ENCODE peak calls at places on chromosomes 4 and X, in nine cellular contexts. L is fibroblast of pulmonary artery, B is AML-193, J is Peyer's patch, K is right lobe of liver, Y is GM06990, M is heart left ventricle, W is ovary, T is RKO. R is an unnamed sample.

GRCh38 chr4:147044241-147044640 is 98.6 kb upstream of the TTC29 start:
- DNase-seq in Y (no peak), M (no peak), W (no peak), K (no peak), L (no peak), J (no peak), B (no peak), T (no peak), R (no peak)

GRCh38 chrX:39730671-39731389 is 366.9 kb downstream of the BCOR start:
- DNase-seq in B (peak; percentile 21), T (no peak), J (peak; percentile 38), L (peak; percentile 83), W (peak; percentile 72), K (peak; percentile 65), Y (peak; percentile 19), M (peak; percentile 72), R (peak; percentile 52)

GRCh38 chr4:8504279-8505007 is 63.9 kb downstream of the TRMT44 start:
- DNase-seq in Y (no peak), J (no peak), B (no peak), L (no peak), T (no peak), W (peak; percentile 73), M (no peak), K (no peak), R (no peak)

GRCh38 chrX:133980406-133980805 is 5.0 kb downstream of the GPC3 start:
- DNase-seq in L (peak; percentile 42), K (no peak), M (no peak), T (no peak), B (no peak), W (no peak), Y (no peak), J (no peak), R (no peak)

GRCh38 chrX:101037231-101037630 is 14.7 kb downstream of the TRMT2B start:
- DNase-seq in W (no peak), B (no peak), Y (no peak), K (no peak), J (no peak), T (no peak), M (no peak), L (no peak), R (no peak)

GRCh38 chrX:135416546-135416945 is 5.2 kb upstream of the SMIM10L2A start:
- DNase-seq in K (no peak), W (no peak), T (no peak), Y (no peak), B (no peak), L (no peak), M (no peak), J (no peak), R (no peak)

GRCh38 chrX:112731793-112732192 is 52.1 kb upstream of the LHFPL1 start:
- DNase-seq in J (no peak), L (peak; percentile 36), M (no peak), K (no peak), Y (no peak), W (no peak), T (peak; percentile 5), B (peak; percentile 0), R (no peak)

GRCh38 chr4:172173206-172173605 is 360.0 kb downstream of the GALNTL6 start:
- DNase-seq in B (no peak), M (no peak), T (no peak), L (no peak), J (no peak), W (no peak), K (no peak), Y (no peak), R (no peak)

GRCh38 chr4:138952405-138952804 is 63.2 kb upstream of the NOCT start:
- DNase-seq in W (no peak), Y (no peak), M (no peak), K (no peak), B (no peak), T (peak; percentile 35), J (no peak), L (peak; percentile 18), R (no peak)

GRCh38 chr4:15149842-15150592 is 147.7 kb downstream of the CPEB2 start:
- DNase-seq in L (peak; percentile 79), W (peak; percentile 75), K (peak; percentile 91), J (no peak), M (peak; percentile 84), Y (peak; percentile 43), T (peak; percentile 47), B (peak; percentile 30), R (peak; percentile 37)

GRCh38 chr4:111960241-111960667 is 185.0 kb upstream of the FAM241A start:
- DNase-seq in K (no peak), L (peak; percentile 4), J (no peak), Y (peak; percentile 42), M (no peak), W (no peak), B (no peak), T (peak; percentile 6), R (no peak)

GRCh38 chr4:121252224-121252806 is 88.2 kb upstream of the TNIP3 start:
- DNase-seq in W (peak; percentile 64), J (peak; percentile 54), Y (no peak), T (peak; percentile 73), B (peak; percentile 19), K (peak; percentile 65), M (peak; percentile 32), L (peak; percentile 78), R (peak; percentile 12)

GRCh38 chr4:151324449-151325319 is 721 bp downstream of the SH3D19 start:
- DNase-seq in W (peak; percentile 60), T (peak; percentile 96), Y (no peak), L (peak; percentile 30), K (peak; percentile 93), J (peak; percentile 18), B (no peak), M (peak; percentile 47), R (peak; percentile 84)

GRCh38 chrX:63754141-63754859 is 30.7 kb downstream of the ARHGEF9 start:
- DNase-seq in Y (no peak), J (peak; percentile 26), T (peak; percentile 24), W (no peak), L (peak; percentile 29), B (peak; percentile 9), M (no peak), K (peak; percentile 51), R (no peak)

GRCh38 chr4:8915201-8916200 is 43.9 kb upstream of the HMX1 start:
- DNase-seq in Y (no peak), K (peak; percentile 24), W (no peak), M (no peak), B (no peak), J (no peak), L (no peak), T (no peak), R (no peak)

GRCh38 chrX:14027031-14027430 is 2.7 kb downstream of the GEMIN8 start:
- DNase-seq in J (no peak), B (no peak), L (peak; percentile 13), M (peak; percentile 12), T (peak; percentile 6), Y (no peak), K (no peak), W (no peak), R (peak; percentile 17)

GRCh38 chr4:138870739-138871633 is 144.6 kb upstream of the NOCT start:
- DNase-seq in W (peak; percentile 52), L (peak; percentile 83), T (peak; percentile 66), J (peak; percentile 23), K (peak; percentile 57), M (peak; percentile 39), Y (no peak), B (peak; percentile 54), R (peak; percentile 36)

R was measured in gastrocnemius medialis.